ENCODE peak calls at places on chromosomes 5 and 9, in six cellular contexts. C, R, M, Q, K and F are unnamed samples.

GRCh38 chr5:14871573-14872069 is at the start of gene ANKH:
- DNase-seq in C (peak; percentile 70), R (peak; percentile 81), M (peak; percentile 70), Q (peak; percentile 28), K (peak; percentile 35), F (peak; percentile 94)

GRCh38 chr5:140312067-140312790 is 9.3 kb upstream of the PFDN1 start:
- DNase-seq in C (no peak), R (no peak), M (peak; percentile 89), Q (no peak), K (no peak), F (no peak)

GRCh38 chr9:89923961-89924504 is 319.2 kb downstream of the GADD45G start:
- DNase-seq in C (no peak), R (peak; percentile 6), M (no peak), Q (no peak), K (no peak), F (no peak)

GRCh38 chr5:72438141-72438540 is 69.1 kb downstream of the ZNF366 start:
- DNase-seq in C (no peak), R (no peak), M (no peak), Q (no peak), K (no peak), F (no peak)

GRCh38 chr5:39850291-39850690 is 425.5 kb upstream of the DAB2 start:
- DNase-seq in C (no peak), R (no peak), M (peak; percentile 44), Q (no peak), K (no peak), F (no peak)

GRCh38 chr9:88950341-88951141 is 40.7 kb upstream of the S1PR3 start:
- DNase-seq in C (no peak), R (no peak), M (peak; percentile 58), Q (peak; percentile 8), K (no peak), F (peak; percentile 36)

GRCh38 chr9:129023908-129024233 is 4.3 kb downstream of the SH3GLB2 start:
- DNase-seq in C (no peak), R (no peak), M (no peak), Q (no peak), K (no peak), F (no peak)

GRCh38 chr5:124872615-124873014 is 126.2 kb upstream of the ZNF608 start:
- DNase-seq in C (no peak), R (no peak), M (no peak), Q (no peak), K (no peak), F (no peak)

GRCh38 chr5:69335341-69335975 is 2.9 kb upstream of the CCDC125 start:
- DNase-seq in C (no peak), R (no peak), M (no peak), Q (no peak), K (no peak), F (no peak)

GRCh38 chr5:172891716-172892421 is 57.8 kb downstream of the ERGIC1 start:
- DNase-seq in C (no peak), R (no peak), M (peak; percentile 48), Q (no peak), K (no peak), F (no peak)

GRCh38 chr5:4212071-4212739 is 616.6 kb downstream of the IRX1 start:
- DNase-seq in C (no peak), R (no peak), M (no peak), Q (no peak), K (no peak), F (no peak)

GRCh38 chr5:124913329-124913653 is 166.9 kb upstream of the ZNF608 start:
- DNase-seq in C (no peak), R (no peak), M (no peak), Q (no peak), K (no peak), F (no peak)

GRCh38 chr5:28809811-28810750 is 1771.7 kb upstream of the CDH9 start:
- DNase-seq in C (no peak), R (no peak), M (no peak), Q (no peak), K (no peak), F (peak; percentile 2)

GRCh38 chr5:68239485-68239884 is 23.9 kb downstream of the PIK3R1 start:
- DNase-seq in C (peak; percentile 39), R (peak; percentile 81), M (peak; percentile 91), Q (no peak), K (peak; percentile 35), F (peak; percentile 59)

GRCh38 chr5:8363133-8363532 is 494.2 kb downstream of the MTRR start:
- DNase-seq in C (no peak), R (no peak), M (no peak), Q (no peak), K (no peak), F (no peak)

GRCh38 chr9:132605387-132605786 is 23.0 kb downstream of the BARHL1 start:
- DNase-seq in C (no peak), R (no peak), M (no peak), Q (no peak), K (no peak), F (no peak)

GRCh38 chr5:173314166-173314952 is 13.9 kb downstream of the STC2 start:
- DNase-seq in C (no peak), R (no peak), M (no peak), Q (no peak), K (no peak), F (no peak)

GRCh38 chr9:110252509-110253139 is 3.7 kb downstream of the TXN start:
- DNase-seq in C (no peak), R (no peak), M (peak; percentile 38), Q (no peak), K (no peak), F (no peak)

GRCh38 chr5:171107650-171108049 is 201.4 kb upstream of the TLX3 start:
- DNase-seq in C (no peak), R (no peak), M (no peak), Q (no peak), K (no peak), F (no peak)

GRCh38 chr5:157961828-157962390 is 103.0 kb upstream of the CLINT1 start:
- DNase-seq in C (no peak), R (no peak), M (no peak), Q (no peak), K (no peak), F (no peak)

GRCh38 chr5:128304121-128304520 is 220.6 kb downstream of the SLC12A2 start:
- DNase-seq in C (no peak), R (no peak), M (peak; percentile 5), Q (no peak), K (no peak), F (no peak)

GRCh38 chr5:125058185-125058826 is 311.9 kb upstream of the ZNF608 start:
- DNase-seq in C (no peak), R (no peak), M (peak; percentile 22), Q (no peak), K (no peak), F (no peak)

GRCh38 chr9:137167752-137168574 is 1.9 kb downstream of the LRRC26 start:
- DNase-seq in C (no peak), R (no peak), M (no peak), Q (no peak), K (no peak), F (no peak)

GRCh38 chr9:118882674-118883073 is 486.6 kb downstream of the BRINP1 start:
- DNase-seq in C (no peak), R (no peak), M (peak; percentile 73), Q (no peak), K (no peak), F (peak; percentile 10)